ENCODE peak calls at places on chromosomes 1 and 21, in four cellular contexts. W, D, X and T are unnamed samples.

GRCh38 chr1:32981003-32981909 is 16.6 kb upstream of the RNF19B start:
- DNase-seq in W (no peak), D (peak), X (peak), T (peak)

GRCh38 chr1:222042120-222042519 is 300.2 kb upstream of the DUSP10 start:
- DNase-seq in W (no peak), D (no peak), X (no peak), T (no peak)

GRCh38 chr1:43913666-43914325 is 19.8 kb upstream of the ARTN start:
- DNase-seq in W (no peak), D (no peak), X (no peak), T (no peak)

GRCh38 chr1:206982216-206982615 is 12.0 kb upstream of the FCAMR start:
- DNase-seq in W (no peak), D (no peak), X (peak), T (no peak)

GRCh38 chr1:82979593-82980230 is 1019.2 kb downstream of the TTLL7 start:
- DNase-seq in W (no peak), D (no peak), X (no peak), T (no peak)

GRCh38 chr21:21898801-21899200 is 900.6 kb downstream of the NCAM2 start:
- DNase-seq in W (no peak), D (no peak), X (no peak), T (no peak)

GRCh38 chr1:229230136-229230892 is 40.6 kb upstream of the RAB4A start:
- DNase-seq in W (no peak), D (no peak), X (no peak), T (no peak)

GRCh38 chr1:27941671-27942540 is 7.1 kb downstream of the SMPDL3B start:
- DNase-seq in W (no peak), D (no peak), X (no peak), T (no peak)

GRCh38 chr1:178498896-178499675 is 2.3 kb upstream of the CLEC20A start:
- DNase-seq in W (no peak), D (no peak), X (no peak), T (no peak)

GRCh38 chr1:182803846-182804245 is 14.3 kb downstream of the NPL start:
- DNase-seq in W (no peak), D (no peak), X (no peak), T (no peak)

GRCh38 chr1:22654692-22655091 is 1.7 kb downstream of the C1QB start:
- DNase-seq in W (no peak), D (no peak), X (no peak), T (no peak)

GRCh38 chr1:89295187-89295586 is 22.5 kb upstream of the GBP5 start:
- DNase-seq in W (no peak), D (no peak), X (no peak), T (no peak)

GRCh38 chr1:184388671-184389292 is 2.0 kb downstream of the C1orf21 start:
- DNase-seq in W (no peak), D (no peak), X (no peak), T (no peak)

GRCh38 chr1:76046149-76046548 is 28.4 kb upstream of the ST6GALNAC3 start:
- DNase-seq in W (no peak), D (no peak), X (no peak), T (no peak)

GRCh38 chr1:162013289-162013688 is 10.4 kb downstream of the OLFML2B start:
- DNase-seq in W (no peak), D (no peak), X (no peak), T (no peak)

GRCh38 chr1:203271018-203271743 is 34.1 kb upstream of the BTG2 start:
- DNase-seq in W (no peak), D (no peak), X (no peak), T (no peak)

GRCh38 chr1:54982739-54983138 is 2.3 kb downstream of the TMEM61 start:
- DNase-seq in W (no peak), D (no peak), X (peak), T (no peak)

GRCh38 chr1:162823771-162824525 is 33.4 kb downstream of the HSD17B7 start:
- DNase-seq in W (no peak), D (no peak), X (no peak), T (no peak)

GRCh38 chr1:207002731-207003146 is 29.8 kb downstream of the C1orf116 start:
- DNase-seq in W (peak), D (no peak), X (no peak), T (peak)

GRCh38 chr1:55813619-55814018 is 598.5 kb upstream of the USP24 start:
- DNase-seq in W (no peak), D (peak), X (no peak), T (no peak)

GRCh38 chr1:154536570-154536969 is 21.9 kb downstream of the UBE2Q1 start:
- DNase-seq in W (no peak), D (no peak), X (no peak), T (no peak)

GRCh38 chr1:47438321-47439150 is 692 bp downstream of the FOXD2 start:
- DNase-seq in W (no peak), D (no peak), X (peak), T (no peak)

GRCh38 chr1:243179714-243180113 is 75.4 kb downstream of the CEP170 start:
- DNase-seq in W (no peak), D (no peak), X (no peak), T (no peak)

GRCh38 chr1:237981223-237981622 is 90.5 kb upstream of the ZP4 start:
- DNase-seq in W (no peak), D (no peak), X (no peak), T (no peak)

GRCh38 chr1:26391450-26391849 is 18.9 kb upstream of the ZNF683 start:
- DNase-seq in W (peak), D (no peak), X (no peak), T (peak)

GRCh38 chr1:58780586-58781452 is 3.0 kb downstream of the JUN start:
- DNase-seq in W (no peak), D (no peak), X (no peak), T (no peak)

GRCh38 chr21:46326110-46326703 is 2.3 kb downstream of the PCNT start:
- DNase-seq in W (no peak), D (no peak), X (no peak), T (no peak)
- TF ChIP-seq CTCF in W (no peak), D (no peak), X (no peak), T (no peak)

GRCh38 chr1:31627301-31627929 is 9.9 kb downstream of the HCRTR1 start:
- DNase-seq in W (no peak), D (no peak), X (no peak), T (no peak)
- TF ChIP-seq CTCF in W (no peak), D (no peak), X (no peak), T (no peak)

GRCh38 chr1:225851810-225852209 is 30.4 kb downstream of the TMEM63A start:
- DNase-seq in W (no peak), D (no peak), X (no peak), T (no peak)
- TF ChIP-seq CTCF in W (no peak), D (no peak), X (no peak), T (no peak)

GRCh38 chr1:236127045-236127444 is 15.3 kb upstream of the GPR137B start:
- DNase-seq in W (no peak), D (no peak), X (no peak), T (no peak)

GRCh38 chr1:236122176-236122575 is 20.2 kb upstream of the GPR137B start:
- DNase-seq in W (no peak), D (no peak), X (no peak), T (no peak)

GRCh38 chr1:236123563-236123962 is 18.8 kb upstream of the GPR137B start:
- DNase-seq in W (no peak), D (no peak), X (no peak), T (no peak)

GRCh38 chr1:236128646-236129178 is 13.6 kb upstream of the GPR137B start:
- DNase-seq in W (no peak), D (no peak), X (no peak), T (no peak)

DNA sequence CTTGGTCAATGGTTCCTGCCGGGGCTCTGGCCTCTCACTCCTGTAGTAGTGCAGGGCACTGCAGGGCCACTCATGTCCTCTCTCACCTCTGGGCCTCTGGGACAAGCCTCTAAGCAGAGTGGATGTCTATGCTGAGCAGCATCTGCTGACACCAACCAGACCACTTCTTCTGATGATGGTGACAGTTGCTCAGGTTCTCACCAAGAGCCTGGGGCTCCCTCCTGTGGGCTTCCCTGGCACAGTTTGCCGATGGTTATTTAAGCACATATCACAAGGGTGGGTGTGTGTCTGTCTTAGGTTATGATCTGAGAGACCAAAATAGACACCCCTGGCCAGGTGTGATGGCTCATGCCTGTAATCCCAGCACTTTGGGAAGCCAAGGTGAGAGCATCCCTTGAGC is 17.4 kb upstream of the GPR137B start:
- DNase-seq in W (no peak), D (no peak), X (no peak), T (no peak)
- TF ChIP-seq CTCF in W (peak), D (no peak), X (no peak), T (no peak)

GRCh38 chr1:921011-921837 is 2.5 kb upstream of the SAMD11 start:
- DNase-seq in W (no peak), D (peak), X (no peak), T (peak)
- TF ChIP-seq CTCF in W (peak), D (peak), X (no peak), T (peak)

DNA sequence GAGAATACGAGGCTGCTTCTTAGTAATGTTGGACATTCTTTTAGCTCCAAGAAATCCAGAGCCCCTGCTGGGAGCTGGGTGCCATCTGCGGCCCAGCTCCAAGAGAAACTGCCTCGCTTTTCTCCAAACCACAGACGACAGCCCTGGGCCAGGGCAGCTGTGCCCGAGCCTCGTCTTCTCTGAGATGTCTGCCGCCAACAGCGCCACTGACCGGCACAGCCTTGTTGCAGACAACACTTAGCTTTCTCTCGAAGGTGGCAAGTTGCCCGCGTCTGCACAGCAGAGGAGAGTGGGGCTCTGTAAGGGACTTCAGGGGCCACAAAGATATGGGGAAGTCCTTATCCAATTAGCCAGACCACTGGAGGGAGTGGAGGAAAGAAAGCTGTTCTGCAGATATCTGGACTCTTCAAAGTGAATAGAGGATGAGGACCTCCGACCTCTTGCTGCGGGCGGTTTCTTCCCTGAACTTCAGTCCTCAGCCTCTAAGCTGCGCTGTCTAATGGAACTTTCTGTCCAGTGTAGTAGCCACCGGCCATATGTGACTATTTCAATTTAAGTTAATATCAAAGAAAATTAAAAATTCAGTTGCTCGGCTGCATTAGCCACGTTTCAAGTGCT is 63.9 kb upstream of the DISP3 start:
- DNase-seq in W (no peak), D (no peak), X (no peak), T (no peak)
- TF ChIP-seq CTCF in W (no peak), D (no peak), X (no peak), T (no peak)

GRCh38 chr1:168085401-168085872 is 51.3 kb downstream of the GPR161 start:
- DNase-seq in W (no peak), D (no peak), X (no peak), T (peak)

GRCh38 chr1:168084396-168085231 is 52.1 kb downstream of the GPR161 start:
- DNase-seq in W (no peak), D (no peak), X (peak), T (peak)

GRCh38 chr1:168087696-168088095 is 49.0 kb downstream of the GPR161 start:
- DNase-seq in W (no peak), D (no peak), X (no peak), T (no peak)

GRCh38 chr1:168088511-168089325 is 48.0 kb downstream of the GPR161 start:
- DNase-seq in W (no peak), D (no peak), X (no peak), T (no peak)

DNA sequence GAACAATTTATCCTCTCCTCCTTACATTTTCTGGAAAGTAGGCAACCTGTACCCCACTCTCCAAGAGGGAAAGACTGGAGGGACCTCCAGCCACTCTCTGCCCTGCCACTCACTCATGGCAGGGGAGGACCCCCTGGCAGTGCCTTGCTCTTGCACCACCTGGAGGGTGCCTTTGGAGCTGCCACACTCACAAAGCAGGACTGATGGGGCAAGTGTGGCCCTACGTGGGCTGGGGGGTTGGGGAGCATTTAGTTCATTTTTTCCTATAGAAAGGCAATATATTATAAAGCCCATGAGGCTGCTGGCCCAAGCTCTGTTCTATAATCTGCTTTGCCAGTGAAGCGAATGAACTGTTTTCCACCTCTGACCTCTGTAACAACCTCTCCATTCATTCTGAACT is 50.3 kb downstream of the GPR161 start:
- DNase-seq in W (no peak), D (no peak), X (no peak), T (no peak)
- TF ChIP-seq CTCF in W (peak), D (no peak), X (no peak), T (no peak)

DNA sequence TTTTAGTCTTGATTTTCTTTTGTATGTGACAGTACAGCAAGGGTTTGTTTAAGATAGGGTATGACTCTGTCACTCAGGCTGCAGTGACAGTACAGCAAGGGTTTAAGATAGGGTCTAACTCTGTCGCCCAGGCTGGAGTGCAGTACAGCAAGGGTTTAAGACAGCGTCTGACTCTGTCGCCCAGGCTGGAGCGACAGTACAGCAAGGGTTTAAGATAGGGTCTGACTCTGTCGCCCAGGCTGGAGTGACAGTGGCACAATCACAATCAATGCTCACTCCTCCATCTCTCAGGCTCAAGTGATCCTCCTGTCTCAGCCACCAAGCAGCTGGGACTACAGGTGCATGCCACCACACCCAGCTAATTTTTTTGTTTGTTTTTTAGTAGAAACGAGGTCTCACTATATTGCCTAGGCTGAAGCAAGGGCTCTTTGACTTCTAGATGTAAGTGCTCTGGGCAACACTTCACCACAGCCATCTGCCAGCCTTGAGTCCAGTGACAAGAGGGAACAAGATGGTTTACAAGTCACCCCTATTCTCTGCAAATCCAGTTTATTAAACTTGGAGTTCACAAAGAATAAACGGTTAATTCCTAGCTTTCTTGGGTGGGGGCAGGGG is 965 bp upstream of the SH2D5 start:
- DNase-seq in W (no peak), D (no peak), X (no peak), T (no peak)
- TF ChIP-seq CTCF in W (peak), D (no peak), X (no peak), T (no peak)

GRCh38 chr1:160208179-160209040 is 3.2 kb downstream of the PEA15 start:
- DNase-seq in W (no peak), D (no peak), X (no peak), T (no peak)

GRCh38 chr1:160209656-160210046 is 4.5 kb downstream of the PEA15 start:
- DNase-seq in W (no peak), D (no peak), X (no peak), T (no peak)

GRCh38 chr1:160210563-160210962 is 5.4 kb downstream of the PEA15 start:
- DNase-seq in W (no peak), D (no peak), X (no peak), T (no peak)

GRCh38 chr1:160207751-160208150 is 2.6 kb downstream of the PEA15 start:
- DNase-seq in W (no peak), D (no peak), X (no peak), T (no peak)

GRCh38 chr1:160209041-160209655 is 4.0 kb downstream of the PEA15 start:
- DNase-seq in W (no peak), D (no peak), X (no peak), T (no peak)
- TF ChIP-seq CTCF in W (no peak), D (no peak), X (no peak), T (no peak)